ENCODE peak calls at places on chromosomes 13 and 19, in six cellular contexts. P is left lung, N is spleen, R is pancreas, T is body of pancreas, X is BJ. D is an unnamed sample.

GRCh38 chr13:74070065-74070464 is 64.1 kb downstream of the KLF12 start:
- DNase-seq in N (no peak), P (no peak), T (no peak), X (no peak), R (no peak), D (no peak)

GRCh38 chr19:32318884-32319520 is 26.4 kb upstream of the ZNF507 start:
- DNase-seq in X (no peak), T (peak; percentile 14), P (no peak), R (no peak), N (no peak), D (peak; percentile 47)

GRCh38 chr19:19348266-19348665 is 27.6 kb downstream of the MAU2 start:
- DNase-seq in R (peak; percentile 57), P (no peak), N (no peak), X (no peak), T (no peak), D (no peak)

GRCh38 chr19:13022111-13022858 is 27.0 kb downstream of the NFIX start:
- DNase-seq in N (no peak), X (no peak), R (no peak), T (peak; percentile 63), P (peak; percentile 69), D (no peak)

GRCh38 chr19:29022165-29022564 is 190.8 kb downstream of the UQCRFS1 start:
- DNase-seq in X (no peak), R (no peak), P (no peak), T (no peak), N (no peak), D (no peak)

GRCh38 chr19:9671654-9672053 is 3.2 kb downstream of the ZNF562 start:
- DNase-seq in R (no peak), P (no peak), N (no peak), T (no peak), X (no peak), D (no peak)

GRCh38 chr19:32817913-32818476 is 51.6 kb downstream of the SLC7A9 start:
- DNase-seq in N (no peak), X (no peak), T (no peak), P (no peak), R (no peak), D (no peak)

GRCh38 chr13:43159007-43159406 is 135.6 kb downstream of the DNAJC15 start:
- DNase-seq in N (no peak), R (no peak), P (no peak), X (no peak), T (no peak), D (no peak)

GRCh38 chr19:44848036-44848804 is 2.1 kb downstream of the NECTIN2 start:
- DNase-seq in N (no peak), T (peak; percentile 49), P (no peak), X (no peak), R (no peak), D (no peak)

GRCh38 chr19:46283771-46284170 is 13.1 kb upstream of the HIF3A start:
- DNase-seq in R (no peak), T (no peak), P (no peak), X (no peak), N (no peak), D (no peak)

GRCh38 chr19:18434411-18435184 is 3.3 kb downstream of the ISYNA1 start:
- DNase-seq in X (no peak), N (no peak), T (no peak), R (no peak), P (peak; percentile 65), D (no peak)

GRCh38 chr13:65597839-65598818 is 1632.0 kb downstream of the PCDH9 start:
- DNase-seq in R (no peak), P (no peak), N (no peak), X (peak; percentile 52), T (no peak), D (no peak)

GRCh38 chr13:95185851-95186250 is 115.4 kb downstream of the ABCC4 start:
- DNase-seq in T (no peak), P (no peak), R (no peak), X (no peak), N (no peak), D (no peak)

GRCh38 chr19:29577662-29577963 is 28.5 kb upstream of the POP4 start:
- DNase-seq in P (no peak), N (no peak), R (no peak), T (no peak), X (no peak), D (no peak)

GRCh38 chr19:6501740-6502648 is at the start of gene TUBB4A:
- DNase-seq in R (peak; percentile 80), X (no peak), T (peak; percentile 46), N (peak; percentile 86), P (no peak), D (peak; percentile 16)

GRCh38 chr13:75838366-75839017 is 202.4 kb downstream of the LMO7 start:
- DNase-seq in T (no peak), N (no peak), X (no peak), P (no peak), R (no peak), D (no peak)

GRCh38 chr13:74218291-74218690 is 84.1 kb upstream of the KLF12 start:
- DNase-seq in R (no peak), X (no peak), N (no peak), P (no peak), T (no peak), D (no peak)

GRCh38 chr19:10979950-10980349 is 19.1 kb downstream of the SMARCA4 start:
- DNase-seq in R (no peak), X (no peak), N (no peak), T (no peak), P (peak; percentile 28), D (no peak)

GRCh38 chr13:25752957-25753540 is 298.8 kb downstream of the SHISA2 start:
- DNase-seq in T (peak; percentile 17), X (peak; percentile 19), P (no peak), N (no peak), R (no peak), D (no peak)

DNA sequence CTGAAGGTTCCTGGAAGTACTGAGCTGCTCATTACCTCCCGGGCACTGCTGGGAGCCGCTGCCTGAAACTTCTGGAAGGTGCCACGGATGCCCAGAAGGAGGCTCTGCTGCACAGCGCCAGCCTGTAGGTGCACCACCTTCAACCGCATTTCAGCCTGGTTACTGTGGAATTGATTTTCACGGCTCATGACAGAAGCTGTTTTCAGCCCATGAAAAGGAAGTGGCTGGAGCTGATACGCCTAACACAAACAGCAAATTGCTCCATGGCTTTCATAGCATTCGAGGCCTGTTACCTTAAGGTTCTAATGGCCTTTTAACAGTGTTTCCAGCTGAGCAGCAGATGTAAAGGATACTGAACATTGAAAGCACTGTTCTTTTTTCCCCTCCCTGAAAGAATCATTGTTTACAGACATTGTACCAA is 22.0 kb downstream of the GPC6 start:
- DNase-seq in P (peak; percentile 82), X (no peak), T (peak; percentile 85), R (peak; percentile 87), N (no peak), D (peak; percentile 3)
- TF ChIP-seq CTCF in P (peak; percentile 8), X (peak; percentile 33), T (peak; percentile 49), R (peak; percentile 49), N (no peak), D (no peak)

DNA sequence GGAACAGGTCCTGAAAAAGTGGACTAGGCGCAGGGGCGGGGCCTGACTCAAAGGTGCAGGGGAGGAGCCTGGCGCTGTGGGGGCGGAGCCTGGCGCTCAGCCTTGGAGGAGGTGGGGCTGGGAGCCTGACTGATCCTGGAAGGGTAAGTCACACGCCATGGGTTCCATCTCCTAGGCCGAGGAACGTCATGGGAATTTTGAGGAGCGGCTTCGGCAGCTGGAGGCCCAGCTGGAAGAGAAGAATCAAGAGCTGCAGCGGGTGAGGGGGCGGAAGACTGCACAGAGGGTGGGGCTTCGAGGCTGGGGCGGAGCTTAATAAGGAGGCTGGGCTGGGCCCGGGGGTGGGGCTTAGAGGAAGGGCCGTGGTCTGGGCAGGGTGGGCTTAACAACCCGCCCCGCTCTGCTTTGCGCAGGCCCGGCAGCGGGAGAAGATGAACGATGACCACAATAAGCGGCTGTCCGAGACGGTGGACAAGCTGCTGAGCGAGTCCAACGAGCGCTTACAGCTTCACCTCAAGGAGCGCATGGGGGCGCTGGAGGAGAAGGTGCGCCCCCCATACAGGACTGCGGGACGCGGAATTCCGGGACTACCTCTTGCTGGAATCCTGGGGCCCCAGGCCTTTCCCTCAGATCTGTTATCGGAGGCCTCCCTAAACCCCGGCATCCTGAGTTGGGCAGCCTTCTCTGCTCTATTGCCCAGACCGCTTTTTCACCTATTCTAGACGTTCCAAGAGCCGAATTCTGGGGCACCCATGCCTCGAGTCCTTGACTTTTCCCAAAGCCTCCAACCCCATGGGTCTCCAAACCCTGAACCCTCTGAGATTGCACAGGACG is 14.5 kb downstream of the PPFIA3 start:
- DNase-seq in R (peak; percentile 87), T (peak; percentile 77), X (peak; percentile 30), N (no peak), P (peak; percentile 90), D (peak; percentile 60)
- TF ChIP-seq CTCF in R (no peak), T (no peak), X (peak; percentile 36), N (no peak), P (no peak), D (no peak)

DNA sequence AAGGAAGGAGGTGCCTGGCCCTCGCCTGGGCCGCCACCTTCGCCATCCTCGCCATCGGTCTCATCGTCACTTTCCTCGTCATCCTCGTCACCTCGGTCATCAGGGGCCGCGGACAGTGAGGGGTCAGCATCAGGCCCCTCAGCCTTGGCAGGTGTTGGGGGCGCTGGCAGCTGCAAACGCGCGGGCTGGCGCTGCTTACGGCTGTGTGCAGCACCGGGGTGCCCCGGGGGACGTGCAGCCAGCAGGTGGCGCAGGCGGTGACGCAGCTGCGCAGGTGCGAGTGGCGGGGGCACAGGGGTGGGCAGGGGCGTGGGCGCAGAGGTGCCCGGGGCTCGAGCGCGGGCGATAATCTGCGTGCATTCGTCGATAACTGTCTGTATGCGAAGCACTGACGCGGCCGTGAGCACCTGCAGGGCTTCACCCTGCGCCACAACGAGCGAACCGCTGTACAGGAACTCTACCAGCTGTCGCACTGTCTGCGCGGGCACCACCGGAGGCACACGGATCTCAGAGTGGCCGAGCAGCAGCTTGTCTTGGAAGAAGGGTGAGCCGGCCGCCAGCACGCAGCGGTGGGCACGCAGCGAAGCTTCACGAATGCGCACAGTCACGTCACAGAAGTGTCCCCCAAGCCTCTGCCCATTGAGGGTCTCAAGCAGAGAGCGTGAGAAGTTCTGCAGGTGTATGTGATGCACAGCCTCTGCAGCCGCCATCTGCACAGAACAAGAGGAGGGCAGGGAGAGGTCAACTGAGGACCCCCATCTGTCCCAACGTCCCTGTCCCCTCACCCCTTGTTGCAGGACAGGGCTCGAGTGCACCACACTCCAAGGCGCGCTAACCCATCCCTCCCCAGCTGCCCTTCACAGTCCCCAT is 2.4 kb downstream of the ZBTB45 start:
- DNase-seq in P (peak; percentile 80), T (no peak), X (no peak), N (no peak), R (peak; percentile 77), D (no peak)
- TF ChIP-seq CTCF in P (no peak), T (no peak), X (no peak), N (no peak), R (no peak), D (no peak)

GRCh38 chr19:4829001-4829712 is 2.4 kb downstream of the TICAM1 start:
- DNase-seq in X (no peak), T (peak; percentile 68), R (no peak), N (peak; percentile 77), P (no peak), D (peak; percentile 24)
- TF ChIP-seq CTCF in X (no peak), T (peak; percentile 11), R (no peak), N (no peak), P (no peak), D (no peak)